ENCODE peak calls at places on chromosomes 12 and 14, in four cellular contexts. A is lower lobe of right lung, W is AG10803, O is AG04449. Z is an unnamed sample.

GRCh38 chr14:56657604-56658003 is 78.0 kb downstream of the TMEM260 start:
- DNase-seq in W (no peak), O (no peak), A (no peak), Z (no peak)

GRCh38 chr14:67331368-67332125 is 28.1 kb downstream of the ATP6V1D start:
- DNase-seq in O (no peak), A (no peak), W (peak; percentile 33), Z (no peak)

GRCh38 chr14:99038401-99038800 is 233.6 kb downstream of the BCL11B start:
- DNase-seq in O (peak; percentile 19), W (peak; percentile 55), A (no peak), Z (no peak)

GRCh38 chr12:113386866-113387566 is 16.7 kb downstream of the SDS start:
- DNase-seq in O (no peak), W (no peak), A (no peak), Z (no peak)

GRCh38 chr14:59511916-59512530 is 27.7 kb downstream of the JKAMP start:
- DNase-seq in W (no peak), A (no peak), O (no peak), Z (no peak)

GRCh38 chr14:96204151-96205058 is at the start of gene BDKRB2:
- DNase-seq in W (peak; percentile 78), A (peak; percentile 73), O (peak; percentile 31), Z (no peak)

GRCh38 chr14:74661726-74662450 is 49.9 kb upstream of the LTBP2 start:
- DNase-seq in W (no peak), O (no peak), A (no peak), Z (no peak)

GRCh38 chr12:2023365-2023764 is 19.1 kb upstream of the DCP1B start:
- DNase-seq in W (no peak), A (no peak), O (no peak), Z (no peak)

GRCh38 chr14:43141636-43142191 is 1365.4 kb downstream of the FSCB start:
- DNase-seq in A (no peak), W (no peak), O (no peak), Z (no peak)

GRCh38 chr14:42806909-42807315 is 1200.2 kb downstream of the LRFN5 start:
- DNase-seq in A (no peak), W (no peak), O (peak; percentile 31), Z (no peak)

GRCh38 chr12:106903241-106903950 is 52.3 kb upstream of the TMEM263 start:
- DNase-seq in W (peak; percentile 28), O (no peak), A (peak; percentile 88), Z (peak; percentile 1)

GRCh38 chr12:123034865-123035264 is 54.4 kb downstream of the ARL6IP4 start:
- DNase-seq in W (peak; percentile 50), O (no peak), A (no peak), Z (no peak)

GRCh38 chr12:16189849-16190248 is 87.6 kb downstream of the SLC15A5 start:
- DNase-seq in O (no peak), A (no peak), W (peak; percentile 16), Z (no peak)

GRCh38 chr12:79566452-79566851 is 124.3 kb downstream of the PAWR start:
- DNase-seq in A (no peak), O (no peak), W (no peak), Z (no peak)

GRCh38 chr14:73744874-73745529 is 30.8 kb upstream of the PNMA1 start:
- DNase-seq in A (peak; percentile 69), W (no peak), O (no peak), Z (no peak)

GRCh38 chr14:23182372-23183014 is 967 bp downstream of the SLC7A8 start:
- DNase-seq in A (peak; percentile 70), O (no peak), W (no peak), Z (no peak)

GRCh38 chr14:99179506-99179905 is 92.5 kb downstream of the BCL11B start:
- DNase-seq in W (no peak), A (no peak), O (no peak), Z (no peak)

GRCh38 chr12:29503283-29503682 is 5.8 kb upstream of the OVCH1 start:
- DNase-seq in A (no peak), O (no peak), W (no peak), Z (no peak)

GRCh38 chr12:67358686-67359374 is 89.7 kb downstream of the CAND1 start:
- DNase-seq in W (peak; percentile 99), A (no peak), O (peak; percentile 96), Z (peak; percentile 95)

GRCh38 chr12:70638639-70639349 is 1.6 kb upstream of the PTPRB start:
- DNase-seq in W (no peak), A (no peak), O (no peak), Z (no peak)

GRCh38 chr12:22709292-22709691 is 84.3 kb downstream of the ETNK1 start:
- DNase-seq in A (no peak), W (peak; percentile 32), O (no peak), Z (no peak)
- TF ChIP-seq CTCF in A (peak; percentile 34), W (peak; percentile 63), O (peak; percentile 40), Z (peak; percentile 31)

DNA sequence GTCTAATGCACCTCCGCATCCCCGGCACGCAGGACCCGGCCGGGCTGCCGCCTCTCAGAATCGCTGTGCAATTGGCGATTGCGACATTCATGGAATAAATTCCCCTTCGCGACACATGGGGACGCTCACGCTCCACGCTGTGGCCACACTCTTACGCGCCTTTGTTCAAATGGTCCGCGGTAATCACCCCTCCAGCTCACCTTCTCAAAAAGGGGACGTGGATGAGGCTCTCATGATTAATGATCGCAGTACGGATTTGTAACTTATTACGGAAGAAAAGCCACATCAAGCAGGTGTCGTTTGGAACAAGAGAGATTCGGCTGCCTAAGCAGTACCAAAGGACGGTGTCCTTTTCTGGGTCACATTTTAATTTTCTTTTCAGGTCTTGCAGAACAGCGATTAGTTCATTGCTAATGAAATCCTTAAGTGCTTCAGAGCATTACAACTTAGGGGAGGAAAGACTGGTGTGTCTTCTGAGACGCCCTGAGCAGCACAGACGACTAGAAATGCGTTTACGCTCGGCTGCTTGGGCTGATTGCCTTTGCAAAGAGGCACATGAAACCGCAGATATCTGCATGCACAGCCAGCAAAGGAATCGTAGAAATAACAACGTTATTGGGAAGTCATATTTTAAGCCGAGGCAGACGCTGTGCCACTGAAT is 37.3 kb upstream of the ADGRD1 start:
- DNase-seq in W (peak; percentile 61), A (peak; percentile 64), O (no peak), Z (no peak)
- TF ChIP-seq CTCF in W (peak; percentile 95), A (peak; percentile 93), O (peak; percentile 72), Z (peak; percentile 99)

GRCh38 chr12:48998497-48999353 is 450 bp downstream of the DDN start:
- DNase-seq in O (no peak), W (no peak), A (peak; percentile 53), Z (no peak)

GRCh38 chr12:48997719-48998496 is 1.3 kb downstream of the DDN start:
- DNase-seq in W (no peak), O (no peak), A (no peak), Z (no peak)

GRCh38 chr12:48996794-48997718 is 2.1 kb downstream of the DDN start:
- DNase-seq in O (no peak), W (peak; percentile 65), A (peak; percentile 86), Z (no peak)

GRCh38 chr12:49000346-49000745 is 1.2 kb upstream of the DDN start:
- DNase-seq in O (no peak), W (no peak), A (no peak), Z (no peak)

GRCh38 chr12:48999371-49000131 is at the start of gene DDN:
- DNase-seq in W (peak; percentile 20), O (no peak), A (peak; percentile 59), Z (no peak)
- TF ChIP-seq CTCF in W (no peak), O (peak; percentile 2), A (no peak), Z (no peak)

GRCh38 chr12:24360907-24361306 is 411.4 kb upstream of the SOX5 start:
- DNase-seq in W (no peak), A (no peak), O (no peak), Z (no peak)

GRCh38 chr12:24359418-24359817 is 409.9 kb upstream of the SOX5 start:
- DNase-seq in W (no peak), A (no peak), O (no peak), Z (no peak)

GRCh38 chr12:24361860-24362581 is 412.6 kb upstream of the SOX5 start:
- DNase-seq in W (no peak), A (no peak), O (no peak), Z (no peak)

GRCh38 chr12:24360461-24360860 is 411.0 kb upstream of the SOX5 start:
- DNase-seq in W (no peak), O (no peak), A (no peak), Z (no peak)

GRCh38 chr12:24360057-24360456 is 410.6 kb upstream of the SOX5 start:
- DNase-seq in A (no peak), W (no peak), O (no peak), Z (no peak)
- TF ChIP-seq CTCF in A (no peak), W (no peak), O (no peak), Z (no peak)

GRCh38 chr14:105817971-105818711 is 291.8 kb downstream of the TMEM121 start:
- DNase-seq in A (no peak), W (no peak), O (no peak), Z (no peak)
- TF ChIP-seq CTCF in A (no peak), W (no peak), O (no peak), Z (no peak)

GRCh38 chr14:106309423-106309822 is 783.0 kb downstream of the TMEM121 start:
- DNase-seq in W (no peak), O (no peak), A (no peak), Z (no peak)

GRCh38 chr14:106308839-106309389 is 782.5 kb downstream of the TMEM121 start:
- DNase-seq in W (no peak), A (peak; percentile 67), O (no peak), Z (no peak)
- TF ChIP-seq CTCF in W (peak; percentile 17), A (peak; percentile 54), O (no peak), Z (peak; percentile 15)

Z was measured in BJ.